ENCODE peak calls at places on chromosomes 12 and 14, in five cellular contexts. Q is fibroblast of villous mesenchyme; H is iris pigment epithelial cell; Y is occipital lobe; W is activated CD4-positive, CD25-positive, alpha-beta regulatory T cell treated with anti-CD3 and anti-CD28 coated beads, Interleukin-2, amount 50 U/mL, for 72 hours. Z is an unnamed sample.

GRCh38 chr12:1791104-1791927 is 29.0 kb upstream of the LRTM2 start:
- DNase-seq in Q (peak; percentile 76), H (peak; percentile 69), W (no peak), Y (peak; percentile 35), Z (peak; percentile 74)

GRCh38 chr14:102988054-102988453 is 65.6 kb downstream of the AMN start:
- DNase-seq in Q (peak; percentile 27), Y (no peak), W (no peak), H (no peak), Z (no peak)

GRCh38 chr12:56574210-56574609 is 52.6 kb downstream of the RBMS2 start:
- DNase-seq in H (peak; percentile 88), W (no peak), Y (no peak), Q (no peak), Z (no peak)

GRCh38 chr12:18323159-18323558 is 61.8 kb downstream of the PIK3C2G start:
- DNase-seq in H (peak; percentile 28), Y (no peak), Q (no peak), W (no peak), Z (no peak)

GRCh38 chr14:51654549-51654879 is 2.8 kb downstream of the FRMD6 start:
- DNase-seq in W (no peak), H (no peak), Y (no peak), Q (no peak), Z (no peak)

GRCh38 chr14:99758121-99758871 is 34.9 kb upstream of the EML1 start:
- DNase-seq in H (peak; percentile 91), Y (no peak), Q (peak; percentile 91), W (no peak), Z (no peak)

GRCh38 chr12:76152161-76152807 is 67.8 kb upstream of the NAP1L1 start:
- DNase-seq in Y (no peak), Q (no peak), W (no peak), H (no peak), Z (no peak)

GRCh38 chr14:95303552-95303951 is 16.2 kb downstream of the CLMN start:
- DNase-seq in H (no peak), Y (no peak), W (no peak), Q (no peak), Z (no peak)

GRCh38 chr14:55354500-55354899 is 57.1 kb downstream of the ATG14 start:
- DNase-seq in W (no peak), Y (peak; percentile 46), Q (peak; percentile 67), H (peak; percentile 56), Z (peak; percentile 20)

GRCh38 chr12:2944401-2945047 is 14.7 kb upstream of the TEAD4 start:
- DNase-seq in W (peak; percentile 63), Y (no peak), H (peak; percentile 21), Q (peak; percentile 46), Z (peak; percentile 56)

GRCh38 chr12:47244730-47245285 is 165.0 kb upstream of the AMIGO2 start:
- DNase-seq in H (no peak), Q (peak; percentile 53), W (no peak), Y (no peak), Z (no peak)

GRCh38 chr12:18153826-18154225 is 63.8 kb upstream of the RERGL start:
- DNase-seq in W (no peak), Q (no peak), H (no peak), Y (no peak), Z (no peak)

GRCh38 chr12:53207042-53207441 is at the start of gene ITGB7:
- DNase-seq in W (no peak), Q (no peak), H (no peak), Y (no peak), Z (no peak)

GRCh38 chr14:99604766-99605298 is 825 bp upstream of the CCDC85C start:
- DNase-seq in H (no peak), Y (no peak), W (peak; percentile 59), Q (peak; percentile 40), Z (peak; percentile 71)

GRCh38 chr14:99754141-99755067 is 38.8 kb upstream of the EML1 start:
- DNase-seq in H (no peak), W (no peak), Y (no peak), Q (no peak), Z (no peak)

GRCh38 chr12:6700646-6701051 is at the start of gene PIANP:
- DNase-seq in Y (peak; percentile 47), W (peak; percentile 42), Q (peak; percentile 20), H (no peak), Z (peak; percentile 45)

GRCh38 chr12:125983784-125984510 is 918.7 kb downstream of the AACS start:
- DNase-seq in Q (no peak), W (no peak), H (no peak), Y (no peak), Z (no peak)

GRCh38 chr14:50599700-50600444 is 39.9 kb downstream of the ATL1 start:
- DNase-seq in Q (peak; percentile 72), H (peak; percentile 57), Y (no peak), W (no peak), Z (no peak)

GRCh38 chr12:46445551-46446235 is 73.1 kb upstream of the SLC38A2 start:
- DNase-seq in Q (peak; percentile 57), Y (no peak), H (peak; percentile 49), W (no peak), Z (no peak)

GRCh38 chr14:61475316-61475715 is 153.9 kb downstream of the PRKCH start:
- DNase-seq in H (peak; percentile 89), Q (peak; percentile 89), W (no peak), Y (no peak), Z (no peak)

GRCh38 chr12:116609715-116610114 is 50.5 kb downstream of the MAP1LC3B2 start:
- DNase-seq in W (no peak), Y (no peak), H (no peak), Q (no peak), Z (no peak)

GRCh38 chr14:67059576-67059975 is 129.7 kb upstream of the GARIN2 start:
- DNase-seq in H (peak; percentile 1), Y (no peak), W (no peak), Q (no peak), Z (no peak)

GRCh38 chr14:35277179-35277578 is 15.0 kb upstream of the PSMA6 start:
- DNase-seq in Q (no peak), H (no peak), W (no peak), Y (no peak), Z (no peak)

GRCh38 chr12:131085125-131085815 is 131.6 kb downstream of the ADGRD1 start:
- DNase-seq in Y (no peak), H (no peak), W (no peak), Q (no peak), Z (no peak)

GRCh38 chr14:80491131-80491530 is 279.8 kb upstream of the DIO2 start:
- DNase-seq in W (no peak), Q (peak; percentile 51), H (peak; percentile 34), Y (no peak), Z (no peak)